ENCODE peak calls at places on chromosomes 12 and 14, in ten cellular contexts. One of them, this sample, is unnamed.
A peak's percentile ranks its signal among the peaks of the same experiment; 100 is the strongest.

GRCh38 chr12:100668939-100669536 is 95.6 kb downstream of the GAS2L3 start:
- DNase-seq in caudate nucleus: peak; percentile 1
- DNase-seq in lung: peak; percentile 70
- DNase-seq in tibial artery: peak; percentile 50
- DNase-seq in cardiac muscle cell: peak; percentile 82
- DNase-seq in kidney: peak; percentile 77
- DNase-seq in RWPE2: no peak
- DNase-seq in CD8-positive, alpha-beta T cell: no peak
- DNase-seq in AG04450: peak; percentile 16
- DNase-seq in epithelial cell of prostate: no peak
- DNase-seq in this sample: peak; percentile 79

GRCh38 chr14:94098359-94098758 is 12.2 kb upstream of the IFI27 start:
- DNase-seq in caudate nucleus: no peak
- DNase-seq in lung: no peak
- DNase-seq in tibial artery: no peak
- DNase-seq in cardiac muscle cell: no peak
- DNase-seq in kidney: no peak
- DNase-seq in RWPE2: no peak
- DNase-seq in CD8-positive, alpha-beta T cell: no peak
- DNase-seq in AG04450: no peak
- DNase-seq in epithelial cell of prostate: no peak
- DNase-seq in this sample: no peak

GRCh38 chr14:61516957-61517356 is 178.4 kb upstream of the HIF1A start:
- DNase-seq in caudate nucleus: no peak
- DNase-seq in lung: no peak
- DNase-seq in tibial artery: no peak
- DNase-seq in cardiac muscle cell: no peak
- DNase-seq in kidney: no peak
- DNase-seq in RWPE2: no peak
- DNase-seq in CD8-positive, alpha-beta T cell: no peak
- DNase-seq in AG04450: no peak
- DNase-seq in epithelial cell of prostate: no peak
- DNase-seq in this sample: no peak

GRCh38 chr12:51377099-51377984 is 13.9 kb downstream of the GALNT6 start:
- DNase-seq in caudate nucleus: no peak
- DNase-seq in lung: no peak
- DNase-seq in tibial artery: no peak
- DNase-seq in cardiac muscle cell: no peak
- DNase-seq in kidney: peak; percentile 48
- DNase-seq in RWPE2: no peak
- DNase-seq in CD8-positive, alpha-beta T cell: no peak
- DNase-seq in AG04450: no peak
- DNase-seq in epithelial cell of prostate: no peak
- DNase-seq in this sample: no peak

GRCh38 chr12:28242888-28243633 is 52.8 kb downstream of the CCDC91 start:
- DNase-seq in caudate nucleus: no peak
- DNase-seq in lung: no peak
- DNase-seq in tibial artery: no peak
- DNase-seq in cardiac muscle cell: no peak
- DNase-seq in kidney: no peak
- DNase-seq in RWPE2: no peak
- DNase-seq in CD8-positive, alpha-beta T cell: no peak
- DNase-seq in AG04450: no peak
- DNase-seq in epithelial cell of prostate: peak; percentile 2
- DNase-seq in this sample: no peak

GRCh38 chr14:87131879-87132278 is 861.1 kb downstream of the GALC start:
- DNase-seq in caudate nucleus: peak; percentile 30
- DNase-seq in lung: no peak
- DNase-seq in tibial artery: no peak
- DNase-seq in cardiac muscle cell: no peak
- DNase-seq in kidney: no peak
- DNase-seq in RWPE2: peak; percentile 76
- DNase-seq in CD8-positive, alpha-beta T cell: no peak
- DNase-seq in AG04450: no peak
- DNase-seq in epithelial cell of prostate: peak; percentile 91
- DNase-seq in this sample: no peak

GRCh38 chr12:56953314-56953713 is 4.1 kb downstream of the RDH16 start:
- DNase-seq in caudate nucleus: no peak
- DNase-seq in lung: no peak
- DNase-seq in tibial artery: no peak
- DNase-seq in cardiac muscle cell: no peak
- DNase-seq in kidney: no peak
- DNase-seq in RWPE2: no peak
- DNase-seq in CD8-positive, alpha-beta T cell: no peak
- DNase-seq in AG04450: no peak
- DNase-seq in epithelial cell of prostate: no peak
- DNase-seq in this sample: no peak

GRCh38 chr12:5973461-5974115 is 28.5 kb upstream of the ANO2 start:
- DNase-seq in caudate nucleus: no peak
- DNase-seq in lung: no peak
- DNase-seq in tibial artery: no peak
- DNase-seq in cardiac muscle cell: no peak
- DNase-seq in kidney: no peak
- DNase-seq in RWPE2: no peak
- DNase-seq in CD8-positive, alpha-beta T cell: no peak
- DNase-seq in AG04450: no peak
- DNase-seq in epithelial cell of prostate: no peak
- DNase-seq in this sample: no peak

GRCh38 chr14:100285913-100286400 is 20.3 kb downstream of the SLC25A29 start:
- DNase-seq in caudate nucleus: no peak
- DNase-seq in lung: no peak
- DNase-seq in tibial artery: no peak
- DNase-seq in cardiac muscle cell: no peak
- DNase-seq in kidney: no peak
- DNase-seq in RWPE2: no peak
- DNase-seq in CD8-positive, alpha-beta T cell: no peak
- DNase-seq in AG04450: no peak
- DNase-seq in epithelial cell of prostate: no peak
- DNase-seq in this sample: no peak

GRCh38 chr12:77795699-77796098 is 35.0 kb upstream of the NAV3 start:
- DNase-seq in caudate nucleus: no peak
- DNase-seq in lung: no peak
- DNase-seq in tibial artery: no peak
- DNase-seq in cardiac muscle cell: no peak
- DNase-seq in kidney: no peak
- DNase-seq in RWPE2: no peak
- DNase-seq in CD8-positive, alpha-beta T cell: no peak
- DNase-seq in AG04450: no peak
- DNase-seq in epithelial cell of prostate: no peak
- DNase-seq in this sample: no peak

GRCh38 chr12:6724409-6724797 is 557 bp downstream of the COPS7A start:
- DNase-seq in caudate nucleus: no peak
- DNase-seq in lung: no peak
- DNase-seq in tibial artery: no peak
- DNase-seq in cardiac muscle cell: no peak
- DNase-seq in kidney: peak; percentile 76
- DNase-seq in RWPE2: no peak
- DNase-seq in CD8-positive, alpha-beta T cell: no peak
- DNase-seq in AG04450: no peak
- DNase-seq in epithelial cell of prostate: no peak
- DNase-seq in this sample: no peak

GRCh38 chr12:124646385-124647230 is 79.2 kb upstream of the NCOR2 start:
- DNase-seq in caudate nucleus: peak; percentile 50
- DNase-seq in lung: no peak
- DNase-seq in tibial artery: no peak
- DNase-seq in cardiac muscle cell: no peak
- DNase-seq in kidney: no peak
- DNase-seq in RWPE2: no peak
- DNase-seq in CD8-positive, alpha-beta T cell: peak; percentile 35
- DNase-seq in AG04450: no peak
- DNase-seq in epithelial cell of prostate: no peak
- DNase-seq in this sample: peak; percentile 65

DNA sequence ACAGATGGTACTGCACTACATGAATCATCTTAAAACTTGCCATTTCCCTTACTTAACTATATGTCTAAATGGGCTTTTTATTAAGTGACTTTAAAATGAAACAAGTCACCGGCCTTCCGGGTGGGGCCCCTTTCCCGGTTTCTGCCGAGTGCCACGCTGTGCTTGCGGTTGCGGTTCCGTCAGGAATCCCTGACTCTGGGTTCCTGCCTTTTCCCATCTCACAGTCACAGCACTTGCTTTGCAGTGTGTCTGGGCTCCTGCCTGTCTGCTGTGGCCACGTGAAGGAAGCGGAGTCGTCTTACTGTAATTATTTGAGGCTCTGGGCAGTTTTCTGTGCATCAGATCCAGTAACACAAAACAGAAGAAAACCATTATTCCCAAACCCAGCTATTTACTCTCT is 44.0 kb upstream of the FRMD6 start:
- DNase-seq in caudate nucleus: no peak
- DNase-seq in lung: no peak
- DNase-seq in tibial artery: no peak
- DNase-seq in cardiac muscle cell: no peak
- DNase-seq in kidney: no peak
- DNase-seq in RWPE2: no peak
- DNase-seq in CD8-positive, alpha-beta T cell: no peak
- DNase-seq in AG04450: no peak
- DNase-seq in epithelial cell of prostate: no peak
- DNase-seq in this sample: peak; percentile 41
- H3K27ac ChIP-seq in caudate nucleus: no peak overlapping the region
- H3K27ac ChIP-seq in lung: no peak overlapping the region
- H3K27ac ChIP-seq in tibial artery: no peak overlapping the region
- H3K27ac ChIP-seq in cardiac muscle cell: no peak overlapping the region
- H3K27ac ChIP-seq in kidney: no peak overlapping the region
- H3K27ac ChIP-seq in RWPE2: no peak overlapping the region
- H3K27ac ChIP-seq in CD8-positive, alpha-beta T cell: no peak overlapping the region
- H3K27ac ChIP-seq in AG04450: no peak overlapping the region
- H3K27ac ChIP-seq in epithelial cell of prostate: no peak overlapping the region
- H3K27ac ChIP-seq in this sample: no peak overlapping the region

GRCh38 chr12:4107436-4107878 is 166.1 kb upstream of the CCND2 start:
- DNase-seq in caudate nucleus: no peak
- DNase-seq in lung: peak; percentile 38
- DNase-seq in tibial artery: peak; percentile 48
- DNase-seq in cardiac muscle cell: peak; percentile 47
- DNase-seq in kidney: no peak
- DNase-seq in RWPE2: no peak
- DNase-seq in CD8-positive, alpha-beta T cell: peak; percentile 77
- DNase-seq in AG04450: peak; percentile 8
- DNase-seq in epithelial cell of prostate: no peak
- DNase-seq in this sample: no peak

GRCh38 chr12:4108803-4109345 is 164.7 kb upstream of the CCND2 start:
- DNase-seq in caudate nucleus: no peak
- DNase-seq in lung: peak; percentile 5
- DNase-seq in tibial artery: no peak
- DNase-seq in cardiac muscle cell: no peak
- DNase-seq in kidney: peak; percentile 36
- DNase-seq in RWPE2: no peak
- DNase-seq in CD8-positive, alpha-beta T cell: no peak
- DNase-seq in AG04450: no peak
- DNase-seq in epithelial cell of prostate: no peak
- DNase-seq in this sample: no peak

GRCh38 chr12:4106617-4107016 is 166.9 kb upstream of the CCND2 start:
- DNase-seq in caudate nucleus: no peak
- DNase-seq in lung: peak; percentile 7
- DNase-seq in tibial artery: no peak
- DNase-seq in cardiac muscle cell: no peak
- DNase-seq in kidney: no peak
- DNase-seq in RWPE2: no peak
- DNase-seq in CD8-positive, alpha-beta T cell: no peak
- DNase-seq in AG04450: no peak
- DNase-seq in epithelial cell of prostate: no peak
- DNase-seq in this sample: no peak

GRCh38 chr12:4109826-4110225 is 163.7 kb upstream of the CCND2 start:
- DNase-seq in caudate nucleus: no peak
- DNase-seq in lung: peak; percentile 11
- DNase-seq in tibial artery: no peak
- DNase-seq in cardiac muscle cell: no peak
- DNase-seq in kidney: peak; percentile 18
- DNase-seq in RWPE2: no peak
- DNase-seq in CD8-positive, alpha-beta T cell: no peak
- DNase-seq in AG04450: no peak
- DNase-seq in epithelial cell of prostate: no peak
- DNase-seq in this sample: no peak

GRCh38 chr12:4107911-4108697 is 165.5 kb upstream of the CCND2 start:
- DNase-seq in caudate nucleus: no peak
- DNase-seq in lung: no peak
- DNase-seq in tibial artery: no peak
- DNase-seq in cardiac muscle cell: no peak
- DNase-seq in kidney: peak; percentile 27
- DNase-seq in RWPE2: no peak
- DNase-seq in CD8-positive, alpha-beta T cell: no peak
- DNase-seq in AG04450: no peak
- DNase-seq in epithelial cell of prostate: no peak
- DNase-seq in this sample: no peak
- H3K27ac ChIP-seq in caudate nucleus: no peak overlapping the region
- H3K27ac ChIP-seq in lung: no peak overlapping the region
- H3K27ac ChIP-seq in tibial artery: no peak overlapping the region
- H3K27ac ChIP-seq in cardiac muscle cell: no peak overlapping the region
- H3K27ac ChIP-seq in kidney: no peak overlapping the region
- H3K27ac ChIP-seq in RWPE2: peak overlapping the region; percentile 26
- H3K27ac ChIP-seq in CD8-positive, alpha-beta T cell: no peak overlapping the region
- H3K27ac ChIP-seq in AG04450: no peak overlapping the region
- H3K27ac ChIP-seq in epithelial cell of prostate: no peak overlapping the region
- H3K27ac ChIP-seq in this sample: no peak overlapping the region

GRCh38 chr12:102061096-102061555 is 665 bp downstream of the WASHC3 start:
- DNase-seq in caudate nucleus: no peak
- DNase-seq in lung: no peak
- DNase-seq in tibial artery: no peak
- DNase-seq in cardiac muscle cell: no peak
- DNase-seq in kidney: no peak
- DNase-seq in RWPE2: no peak
- DNase-seq in CD8-positive, alpha-beta T cell: no peak
- DNase-seq in AG04450: no peak
- DNase-seq in epithelial cell of prostate: peak; percentile 3
- DNase-seq in this sample: no peak
- H3K27ac ChIP-seq in caudate nucleus: peak overlapping the region; percentile 82
- H3K27ac ChIP-seq in lung: peak overlapping the region; percentile 92
- H3K27ac ChIP-seq in tibial artery: peak overlapping the region; percentile 93
- H3K27ac ChIP-seq in cardiac muscle cell: no peak overlapping the region
- H3K27ac ChIP-seq in kidney: peak overlapping the region; percentile 60
- H3K27ac ChIP-seq in RWPE2: peak overlapping the region; percentile 12
- H3K27ac ChIP-seq in CD8-positive, alpha-beta T cell: peak overlapping the region; percentile 90
- H3K27ac ChIP-seq in AG04450: peak overlapping the region; percentile 25
- H3K27ac ChIP-seq in epithelial cell of prostate: peak overlapping the region; percentile 62
- H3K27ac ChIP-seq in this sample: peak overlapping the region; percentile 88

DNA sequence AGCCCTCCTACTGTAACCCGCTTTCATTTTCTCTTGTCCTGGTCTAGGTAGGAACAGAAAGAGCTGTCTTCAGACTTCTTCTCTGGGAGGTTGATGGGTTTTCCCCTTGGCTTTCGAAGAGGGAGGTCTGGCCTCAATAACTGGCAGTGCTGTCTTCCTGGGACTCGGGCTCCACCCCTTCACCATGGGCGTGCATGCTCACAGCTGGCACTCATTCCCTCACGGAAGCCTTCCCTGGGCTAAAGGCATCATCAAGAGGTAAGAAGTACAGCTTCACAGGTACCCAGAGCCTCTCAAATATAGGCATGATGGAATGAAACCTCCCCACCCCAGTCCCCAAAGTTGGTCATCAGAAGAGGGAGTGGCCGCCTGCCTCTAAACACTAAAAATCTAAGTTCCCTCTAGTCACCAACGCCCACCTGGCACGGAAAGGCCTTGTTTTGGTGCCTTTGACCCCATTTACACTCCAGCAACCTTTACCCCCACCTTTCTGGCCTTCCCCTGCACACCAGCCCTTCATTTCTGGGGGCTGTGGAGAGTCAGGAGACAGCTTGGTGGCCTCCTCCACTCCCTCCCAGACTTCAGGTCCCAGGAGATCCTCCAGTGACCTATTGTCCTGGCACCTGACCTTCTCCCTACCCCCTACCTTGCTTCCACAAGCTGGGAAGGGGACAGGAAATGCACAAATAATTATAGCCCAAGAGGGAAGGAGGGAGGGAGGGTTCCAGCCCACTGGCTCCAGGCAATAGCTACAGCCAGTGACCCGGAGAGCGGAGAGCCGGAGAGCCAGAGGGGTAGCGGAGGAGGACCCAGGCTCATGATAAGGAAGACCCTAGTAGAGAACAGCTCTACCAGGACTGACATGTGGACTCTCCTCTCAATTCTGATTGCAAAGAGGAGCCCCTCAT is 2.8 kb downstream of the RAPGEF3 start:
- DNase-seq in caudate nucleus: no peak
- DNase-seq in lung: no peak
- DNase-seq in tibial artery: no peak
- DNase-seq in cardiac muscle cell: no peak
- DNase-seq in kidney: peak; percentile 84
- DNase-seq in RWPE2: no peak
- DNase-seq in CD8-positive, alpha-beta T cell: no peak
- DNase-seq in AG04450: no peak
- DNase-seq in epithelial cell of prostate: no peak
- DNase-seq in this sample: no peak
- H3K27ac ChIP-seq in caudate nucleus: peak overlapping the region; percentile 99
- H3K27ac ChIP-seq in lung: peak overlapping the region; percentile 35
- H3K27ac ChIP-seq in tibial artery: peak overlapping the region; percentile 79
- H3K27ac ChIP-seq in cardiac muscle cell: no peak overlapping the region
- H3K27ac ChIP-seq in kidney: peak overlapping the region; percentile 81
- H3K27ac ChIP-seq in RWPE2: peak overlapping the region; percentile 98
- H3K27ac ChIP-seq in CD8-positive, alpha-beta T cell: no peak overlapping the region
- H3K27ac ChIP-seq in AG04450: no peak overlapping the region
- H3K27ac ChIP-seq in epithelial cell of prostate: peak overlapping the region; percentile 100
- H3K27ac ChIP-seq in this sample: no peak overlapping the region

This sample was measured in aorta.